ENCODE peak calls at places on chromosomes 12 and 14, in nine cellular contexts. U, J, S, Y, R, V, H, L and P are unnamed samples. For H3K9me3, the result is how much of the 10 kb centered on the place peaks cover.

GRCh38 chr12:2152134-2152533 is 99.3 kb downstream of the CACNA1C start:
- DNase-seq in U (no peak), J (no peak), S (no peak), Y (no peak), R (no peak), V (no peak), H (no peak), L (no peak), P (no peak)

GRCh38 chr12:31585271-31585670 is 5.7 kb downstream of the DENND5B start:
- DNase-seq in U (no peak), J (no peak), S (no peak), Y (no peak), R (no peak), V (no peak), H (no peak), L (no peak), P (no peak)

GRCh38 chr14:53278602-53279506 is 125.7 kb upstream of the DDHD1 start:
- DNase-seq in U (no peak), J (no peak), S (no peak), Y (no peak), R (no peak), V (no peak), H (no peak), L (no peak), P (no peak)

GRCh38 chr14:95318870-95319311 is 817 bp downstream of the CLMN start:
- DNase-seq in U (no peak), J (no peak), S (no peak), Y (no peak), R (no peak), V (no peak), H (no peak), L (no peak), P (peak)

GRCh38 chr14:82655770-82656169 is 1122.1 kb upstream of the SEL1L start:
- DNase-seq in U (no peak), J (no peak), S (no peak), Y (no peak), R (no peak), V (no peak), H (no peak), L (no peak), P (no peak)

GRCh38 chr14:28661171-28661772 is 105.3 kb upstream of the FOXG1 start:
- DNase-seq in U (no peak), J (no peak), S (no peak), Y (no peak), R (no peak), V (no peak), H (no peak), L (no peak), P (no peak)

GRCh38 chr14:36449903-36450302 is 70.1 kb downstream of the NKX2-1 start:
- DNase-seq in U (no peak), J (no peak), S (no peak), Y (no peak), R (no peak), V (no peak), H (no peak), L (no peak), P (no peak)

GRCh38 chr14:36582011-36582873 is at the start of gene NKX2-8:
- DNase-seq in U (no peak), J (no peak), S (no peak), Y (peak), R (peak), V (no peak), H (no peak), L (no peak), P (peak)

GRCh38 chr14:32473476-32473875 is 144.4 kb downstream of the AKAP6 start:
- DNase-seq in U (peak), J (peak), S (peak), Y (no peak), R (no peak), V (peak), H (no peak), L (no peak), P (no peak)

GRCh38 chr14:95683793-95684192 is 2.4 kb upstream of the TCL1B start:
- DNase-seq in U (no peak), J (no peak), S (no peak), Y (no peak), R (peak), V (no peak), H (peak), L (peak), P (no peak)

GRCh38 chr14:104113631-104114420 is 24.6 kb upstream of the KIF26A start:
- DNase-seq in U (peak), J (peak), S (peak), Y (peak), R (no peak), V (no peak), H (no peak), L (peak), P (no peak)

GRCh38 chr12:131106542-131106941 is 152.8 kb downstream of the ADGRD1 start:
- DNase-seq in U (no peak), J (no peak), S (no peak), Y (peak), R (no peak), V (peak), H (no peak), L (no peak), P (peak)

GRCh38 chr12:42140901-42141300 is 3.8 kb downstream of the GXYLT1 start:
- DNase-seq in U (no peak), J (no peak), S (no peak), Y (no peak), R (no peak), V (no peak), H (no peak), L (no peak), P (no peak)

GRCh38 chr12:81070846-81071245 is 7.0 kb upstream of the ACSS3 start:
- DNase-seq in U (no peak), J (no peak), S (no peak), Y (no peak), R (no peak), V (no peak), H (no peak), L (no peak), P (no peak)

GRCh38 chr14:99512571-99513182 is 31.5 kb downstream of the CCNK start:
- DNase-seq in U (no peak), J (peak), S (peak), Y (no peak), R (no peak), V (no peak), H (no peak), L (no peak), P (no peak)

GRCh38 chr14:33342299-33342974 is 403.8 kb downstream of the NPAS3 start:
- DNase-seq in U (no peak), J (no peak), S (no peak), Y (no peak), R (no peak), V (no peak), H (no peak), L (no peak), P (no peak)

GRCh38 chr12:92452763-92453162 is 250.0 kb upstream of the PLEKHG7 start:
- DNase-seq in U (no peak), J (no peak), S (no peak), Y (no peak), R (no peak), V (no peak), H (no peak), L (no peak), P (no peak)

GRCh38 chr12:65681226-65681625 is 143.1 kb upstream of the HMGA2 start:
- DNase-seq in U (no peak), J (no peak), S (no peak), Y (no peak), R (no peak), V (no peak), H (no peak), L (no peak), P (no peak)

GRCh38 chr12:111246477-111247011 is 122.4 kb downstream of the PHETA1 start:
- DNase-seq in U (no peak), J (no peak), S (no peak), Y (no peak), R (no peak), V (no peak), H (no peak), L (no peak), P (no peak)

GRCh38 chr12:54526800-54527630 is 22.4 kb upstream of the PDE1B start:
- DNase-seq in U (peak), J (no peak), S (no peak), Y (no peak), R (no peak), V (no peak), H (no peak), L (peak), P (no peak)

GRCh38 chr12:94733727-94734126 is 83.4 kb upstream of the TMCC3 start:
- DNase-seq in U (no peak), J (no peak), S (no peak), Y (no peak), R (no peak), V (no peak), H (no peak), L (no peak), P (no peak)

GRCh38 chr14:105419055-105419304 is 647 bp upstream of the MTA1 start:
- DNase-seq in U (no peak), J (no peak), S (no peak), Y (peak), R (no peak), V (no peak), H (no peak), L (no peak), P (no peak)

GRCh38 chr14:35878272-35879140 is 52.4 kb downstream of the BRMS1L start:
- DNase-seq in U (no peak), J (no peak), S (no peak), Y (no peak), R (peak), V (no peak), H (no peak), L (peak), P (no peak)

GRCh38 chr14:94884616-94885230 is 114.8 kb upstream of the GSC start:
- DNase-seq in U (no peak), J (no peak), S (no peak), Y (no peak), R (no peak), V (no peak), H (no peak), L (no peak), P (no peak)

DNA sequence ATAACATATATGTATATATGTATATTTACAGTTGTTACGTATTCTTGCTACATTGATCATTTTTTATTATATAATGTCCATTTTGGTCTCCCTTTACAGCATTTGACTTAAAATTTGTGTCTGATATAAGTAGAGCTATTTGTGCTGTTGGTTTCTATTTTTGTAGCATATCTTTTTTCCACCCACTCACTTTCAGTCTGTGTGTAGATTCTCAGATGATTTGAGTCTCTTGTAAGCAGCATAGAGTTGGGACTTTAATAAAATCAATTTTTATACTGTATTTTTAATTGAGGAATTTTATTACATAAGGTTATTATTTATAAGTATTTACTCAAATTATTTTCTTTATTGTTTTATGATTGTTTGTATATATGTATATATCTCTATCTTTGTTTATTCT is 1293.7 kb downstream of the TMEM121 start:
- DNase-seq in U (no peak), J (no peak), S (no peak), Y (no peak), R (no peak), V (no peak), H (no peak), L (no peak), P (no peak)
- H3K9me3 ChIP-seq in U (under half), J (under half), S (under half), Y (under half), R (under half), V (under half), H (under half), L (under half), P (under half)

DNA sequence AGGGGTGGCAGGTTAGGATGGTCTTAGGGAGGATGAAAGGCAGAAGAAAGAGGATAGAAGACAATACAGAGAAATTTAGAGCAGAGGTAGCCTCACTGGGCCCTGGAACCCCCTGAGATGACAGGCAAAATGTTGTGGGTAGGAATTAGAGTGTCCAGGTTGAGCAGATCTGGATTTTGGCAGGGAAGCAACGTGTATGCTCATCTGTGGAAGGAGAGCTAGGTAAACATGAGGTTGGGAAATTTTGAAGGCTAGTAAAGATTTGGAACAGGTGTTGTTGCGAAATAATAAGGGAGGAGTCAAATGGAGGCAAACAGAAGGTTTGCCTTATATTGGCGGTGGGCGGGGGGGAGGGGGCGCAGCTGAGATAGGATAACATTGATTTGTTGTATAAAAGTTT is 5.3 kb downstream of the HSD17B6 start:
- DNase-seq in U (no peak), J (no peak), S (no peak), Y (no peak), R (no peak), V (no peak), H (no peak), L (no peak), P (no peak)
- H3K27ac ChIP-seq in U (no peak), J (no peak), S (peak), Y (no peak), R (no peak), V (peak), H (no peak), L (no peak), P (peak)

GRCh38 chr14:73759714-73760597 is 45.8 kb upstream of the PNMA1 start:
- DNase-seq in U (peak), J (peak), S (peak), Y (peak), R (peak), V (peak), H (peak), L (peak), P (peak)
- TF ChIP-seq CTCF in U (no peak), J (no peak), S (peak), Y (no peak), R (no peak), V (no peak), H (no peak), L (no peak), P (peak)

GRCh38 chr12:132529156-132529839 is 39.3 kb downstream of the FBRSL1 start:
- DNase-seq in U (no peak), J (no peak), S (no peak), Y (no peak), R (no peak), V (no peak), H (no peak), L (no peak), P (no peak)

GRCh38 chr12:132530851-132531250 is 40.9 kb downstream of the FBRSL1 start:
- DNase-seq in U (no peak), J (no peak), S (no peak), Y (no peak), R (no peak), V (no peak), H (no peak), L (no peak), P (no peak)

GRCh38 chr12:132530451-132530850 is 40.5 kb downstream of the FBRSL1 start:
- DNase-seq in U (no peak), J (no peak), S (no peak), Y (no peak), R (no peak), V (no peak), H (no peak), L (no peak), P (no peak)

GRCh38 chr12:132528564-132529106 is 38.7 kb downstream of the FBRSL1 start:
- DNase-seq in U (no peak), J (no peak), S (no peak), Y (no peak), R (no peak), V (no peak), H (no peak), L (no peak), P (no peak)

GRCh38 chr12:132529899-132530298 is 39.9 kb downstream of the FBRSL1 start:
- DNase-seq in U (no peak), J (no peak), S (no peak), Y (no peak), R (no peak), V (no peak), H (no peak), L (no peak), P (no peak)
- H3K9me3 ChIP-seq in U (under half), J (under half), S (under half), Y (under half), R (under half), V (under half), H (under half), L (under half), P (under half)